ENCODE peak calls at places on chromosomes 12 and 14, in nine cellular contexts. F, N, P, T, S, B, V, G and C are unnamed samples.

GRCh38 chr14:24911324-24912095 is 138.4 kb downstream of the STXBP6 start:
- DNase-seq in F (no peak), S (no peak), B (no peak), G (peak), N (no peak), T (no peak), P (peak), V (no peak), C (peak)

GRCh38 chr12:6205144-6205539 is 4.9 kb downstream of the CD9 start:
- DNase-seq in P (no peak), F (no peak), N (no peak), T (peak), B (no peak), V (peak), S (no peak), G (no peak), C (no peak)

GRCh38 chr14:91063119-91063518 is 2.7 kb upstream of the RPS6KA5 start:
- DNase-seq in F (no peak), P (no peak), N (no peak), S (no peak), B (peak), G (peak), V (no peak), T (peak), C (no peak)

GRCh38 chr12:20985399-20985798 is 145.6 kb upstream of the SLCO1B1 start:
- DNase-seq in P (no peak), G (no peak), T (no peak), N (no peak), S (no peak), B (no peak), F (no peak), V (no peak), C (no peak)

GRCh38 chr12:43111608-43112007 is 440.4 kb downstream of the ADAMTS20 start:
- DNase-seq in P (peak), S (no peak), N (no peak), V (peak), G (no peak), T (no peak), F (no peak), B (no peak), C (no peak)

GRCh38 chr14:54772451-54772881 is 130.2 kb downstream of the GCH1 start:
- DNase-seq in B (no peak), T (no peak), S (no peak), G (peak), P (peak), F (no peak), N (no peak), V (no peak), C (peak)

GRCh38 chr12:103827800-103828440 is 13.1 kb downstream of the NT5DC3 start:
- DNase-seq in G (peak), B (no peak), P (no peak), F (no peak), N (no peak), T (peak), V (no peak), S (no peak), C (no peak)

GRCh38 chr12:100427078-100427477 is 46.6 kb upstream of the NR1H4 start:
- DNase-seq in B (no peak), T (no peak), V (no peak), G (peak), P (peak), N (no peak), F (no peak), S (peak), C (peak)

GRCh38 chr12:54658306-54659264 is 10.4 kb upstream of the DCD start:
- DNase-seq in B (peak), V (peak), P (peak), G (peak), N (peak), S (no peak), F (peak), T (peak), C (no peak)

GRCh38 chr12:70121562-70121961 is 121.7 kb upstream of the CNOT2 start:
- DNase-seq in S (no peak), B (no peak), N (no peak), V (no peak), G (no peak), P (no peak), F (no peak), T (no peak), C (no peak)

GRCh38 chr12:93825501-93825888 is 148.3 kb downstream of the CRADD start:
- DNase-seq in P (no peak), V (no peak), T (no peak), G (no peak), S (no peak), B (no peak), N (no peak), F (no peak), C (no peak)

GRCh38 chr12:119868992-119869391 is 8.1 kb downstream of the CIT start:
- DNase-seq in G (peak), P (peak), F (no peak), B (no peak), N (no peak), T (no peak), S (no peak), V (no peak), C (no peak)
- TF ChIP-seq CTCF in G (no peak), P (no peak), F (no peak), B (no peak), N (no peak), T (no peak), S (no peak), V (no peak), C (no peak)

GRCh38 chr12:114698566-114699163 is 14.7 kb upstream of the TBX3 start:
- DNase-seq in G (no peak), S (no peak), T (no peak), P (no peak), N (peak), V (no peak), F (no peak), B (no peak), C (no peak)
- H3K4me3 ChIP-seq in G (peak), S (peak), T (no peak), P (no peak), N (peak), V (peak), F (no peak), B (no peak), C (peak)

GRCh38 chr14:77024171-77024627 is 4.3 kb downstream of the IRF2BPL start:
- DNase-seq in V (peak), F (peak), S (no peak), N (no peak), T (no peak), P (peak), B (no peak), G (no peak), C (no peak)

GRCh38 chr14:77022219-77022852 is 6.2 kb downstream of the IRF2BPL start:
- DNase-seq in S (no peak), T (no peak), N (no peak), F (no peak), G (no peak), V (no peak), B (no peak), P (no peak), C (no peak)

GRCh38 chr14:77026166-77026929 is 2.2 kb downstream of the IRF2BPL start:
- DNase-seq in V (peak), S (no peak), N (no peak), G (no peak), P (peak), F (no peak), T (no peak), B (no peak), C (no peak)

GRCh38 chr14:77025744-77026165 is 2.8 kb downstream of the IRF2BPL start:
- DNase-seq in T (no peak), V (peak), F (no peak), S (no peak), B (no peak), G (no peak), P (no peak), N (no peak), C (no peak)

DNA sequence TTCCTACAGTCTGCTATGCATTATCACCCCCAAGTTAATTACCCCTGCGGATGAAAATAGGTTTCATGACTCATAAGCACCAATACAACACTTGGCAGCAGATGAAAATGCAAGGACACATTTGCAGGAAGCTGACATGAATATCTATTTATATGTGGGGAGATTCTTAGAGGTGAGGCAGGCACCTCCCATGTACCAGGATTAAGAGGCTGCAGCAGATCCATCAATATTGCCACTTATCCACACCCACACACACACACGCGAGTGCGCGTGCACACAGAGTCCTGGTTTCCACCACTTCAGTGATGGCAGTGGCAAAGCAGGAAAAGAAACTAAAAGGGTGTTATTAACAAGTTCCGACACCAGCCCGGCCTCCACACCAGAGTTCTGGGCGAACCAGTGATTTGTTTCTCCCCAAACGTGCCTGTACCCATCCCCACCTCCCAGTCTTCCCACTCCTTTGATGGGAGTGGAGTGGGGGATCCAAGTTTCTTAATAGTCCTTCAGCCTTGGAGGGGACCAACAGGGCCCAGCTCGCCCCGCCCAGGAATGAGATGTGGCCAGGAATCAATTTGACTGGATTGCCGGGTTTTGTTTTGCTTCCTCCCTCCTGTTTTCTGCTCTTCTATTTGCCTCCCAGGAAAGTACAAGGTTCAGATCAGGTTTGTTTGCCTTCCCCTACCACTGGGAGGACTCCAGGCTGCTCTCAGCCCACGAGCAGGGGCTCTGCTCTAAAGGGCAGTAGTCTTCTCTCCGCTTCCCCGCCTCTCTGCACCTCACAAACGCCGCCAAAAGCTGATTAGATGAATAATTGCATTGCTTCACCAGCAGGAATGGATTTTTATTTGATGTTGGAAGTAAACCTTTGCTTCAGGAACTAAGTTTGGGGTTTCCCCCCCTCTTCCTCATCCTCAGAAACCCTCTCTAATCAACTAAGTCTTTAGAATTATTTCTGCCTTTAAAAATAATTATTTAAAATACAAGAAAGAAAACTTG is 5.2 kb downstream of the IRF2BPL start:
- DNase-seq in B (no peak), S (no peak), N (peak), P (peak), F (no peak), T (no peak), G (no peak), V (peak), C (no peak)
- TF ChIP-seq CTCF in B (peak), S (peak), N (peak), P (peak), F (no peak), T (no peak), G (peak), V (peak), C (peak)

DNA sequence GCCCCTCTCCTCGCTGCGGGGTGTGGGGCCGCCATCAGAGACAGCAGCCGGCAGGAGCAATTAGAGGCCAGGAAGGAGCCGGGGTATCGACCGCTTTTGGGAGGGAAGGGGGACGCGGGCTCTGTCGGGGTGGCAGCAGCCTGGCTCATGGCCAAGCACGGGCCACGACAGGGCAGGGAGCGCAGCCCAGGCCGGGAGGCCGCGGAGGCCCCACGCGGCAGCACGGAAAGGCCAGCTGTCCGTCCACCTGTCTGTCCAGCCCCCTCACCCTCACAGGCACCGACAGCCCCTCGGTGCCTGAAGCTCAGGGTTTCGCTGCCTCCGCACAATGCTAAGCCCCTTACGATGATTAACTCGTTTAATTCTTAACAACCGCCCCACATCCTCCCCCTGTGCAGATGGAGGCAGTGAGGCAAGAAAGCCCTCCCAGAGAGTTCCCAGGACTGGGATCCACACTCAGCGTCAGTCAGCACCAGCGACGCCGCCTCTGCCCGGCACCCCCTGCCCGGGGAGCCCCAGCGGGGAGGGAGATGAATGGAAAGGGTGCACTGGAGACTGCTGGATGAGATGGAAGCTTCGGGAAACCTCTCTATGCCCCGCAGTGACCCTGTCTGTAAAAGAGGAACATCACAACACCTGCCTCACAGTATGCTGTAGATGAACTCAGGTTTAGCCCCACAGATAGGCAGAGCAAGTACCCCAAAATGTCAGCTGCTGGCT is 23.7 kb downstream of the NCOR2 start:
- DNase-seq in P (no peak), T (no peak), V (no peak), S (no peak), F (no peak), B (no peak), N (no peak), G (peak), C (no peak)
- H3K4me3 ChIP-seq in P (no peak), T (no peak), V (no peak), S (no peak), F (no peak), B (no peak), N (no peak), G (no peak), C (no peak)

GRCh38 chr12:130013771-130014484 is 110.1 kb upstream of the TMEM132D start:
- DNase-seq in G (peak), P (no peak), B (no peak), F (no peak), S (no peak), N (peak), T (peak), V (peak), C (peak)

GRCh38 chr12:130016986-130017385 is 113.2 kb upstream of the TMEM132D start:
- DNase-seq in V (no peak), G (no peak), P (no peak), B (no peak), F (no peak), N (no peak), S (no peak), T (no peak), C (no peak)

GRCh38 chr12:130016194-130016593 is 112.4 kb upstream of the TMEM132D start:
- DNase-seq in B (no peak), V (no peak), P (no peak), N (no peak), F (no peak), G (no peak), S (no peak), T (no peak), C (no peak)

GRCh38 chr12:130011611-130012385 is 108.0 kb upstream of the TMEM132D start:
- DNase-seq in S (no peak), T (no peak), F (no peak), P (no peak), G (no peak), N (no peak), B (no peak), V (no peak), C (no peak)

GRCh38 chr12:130014485-130014807 is 110.6 kb upstream of the TMEM132D start:
- DNase-seq in V (peak), T (peak), P (no peak), G (no peak), S (no peak), B (no peak), N (no peak), F (no peak), C (no peak)
- TF ChIP-seq CTCF in V (no peak), T (peak), P (no peak), G (no peak), S (no peak), B (no peak), N (no peak), F (no peak), C (no peak)

GRCh38 chr12:109310247-109311125 is 1.4 kb upstream of the FOXN4 start:
- DNase-seq in T (peak), G (no peak), N (peak), P (no peak), V (no peak), S (no peak), F (no peak), B (no peak), C (no peak)
- H3K4me3 ChIP-seq in T (peak), G (no peak), N (peak), P (no peak), V (peak), S (no peak), F (peak), B (no peak), C (no peak)